ENCODE peak calls at places on chromosomes 3 and 15, in nine cellular contexts. V is A549, K is B cell, M is AG09309, U is body of pancreas, G is WTC11, O is astrocyte, H is neural crest cell, B is PC-9. Y is an unnamed sample.

GRCh38 chr3:195059471-195060216 is 211.3 kb downstream of the XXYLT1 start:
- DNase-seq in V (no peak), K (no peak), M (no peak), U (no peak), G (no peak), O (no peak), H (no peak), B (no peak), Y (no peak)

GRCh38 chr3:56157693-56158092 is 310.6 kb downstream of the ERC2 start:
- DNase-seq in V (no peak), K (no peak), M (peak), U (no peak), G (no peak), O (peak), H (no peak), B (no peak), Y (no peak)

GRCh38 chr3:128187495-128187894 is 34.2 kb downstream of the EEFSEC start:
- DNase-seq in V (no peak), K (no peak), M (no peak), U (no peak), G (no peak), O (no peak), H (no peak), B (no peak), Y (no peak)

GRCh38 chr3:97823081-97823480 is 1.3 kb downstream of the CRYBG3 start:
- DNase-seq in V (no peak), K (no peak), M (no peak), U (no peak), G (no peak), O (no peak), H (no peak), B (no peak), Y (no peak)

GRCh38 chr3:51716805-51717204 is 9.9 kb downstream of the GRM2 start:
- DNase-seq in V (no peak), K (no peak), M (no peak), U (no peak), G (peak), O (no peak), H (no peak), B (no peak), Y (peak)

GRCh38 chr3:161913786-161914389 is 417.3 kb downstream of the OTOL1 start:
- DNase-seq in V (no peak), K (no peak), M (no peak), U (no peak), G (no peak), O (peak), H (no peak), B (no peak), Y (no peak)

GRCh38 chr3:67437090-67437489 is 217.3 kb downstream of the SUCLG2 start:
- DNase-seq in V (no peak), K (no peak), M (no peak), U (no peak), G (no peak), O (peak), H (no peak), B (no peak), Y (no peak)

GRCh38 chr3:178754852-178755510 is 218.7 kb downstream of the KCNMB2 start:
- DNase-seq in V (no peak), K (no peak), M (no peak), U (no peak), G (no peak), O (no peak), H (no peak), B (no peak), Y (no peak)

GRCh38 chr3:98657429-98657828 is 64.0 kb upstream of the CPOX start:
- DNase-seq in V (peak), K (no peak), M (no peak), U (peak), G (peak), O (no peak), H (no peak), B (peak), Y (peak)

DNA sequence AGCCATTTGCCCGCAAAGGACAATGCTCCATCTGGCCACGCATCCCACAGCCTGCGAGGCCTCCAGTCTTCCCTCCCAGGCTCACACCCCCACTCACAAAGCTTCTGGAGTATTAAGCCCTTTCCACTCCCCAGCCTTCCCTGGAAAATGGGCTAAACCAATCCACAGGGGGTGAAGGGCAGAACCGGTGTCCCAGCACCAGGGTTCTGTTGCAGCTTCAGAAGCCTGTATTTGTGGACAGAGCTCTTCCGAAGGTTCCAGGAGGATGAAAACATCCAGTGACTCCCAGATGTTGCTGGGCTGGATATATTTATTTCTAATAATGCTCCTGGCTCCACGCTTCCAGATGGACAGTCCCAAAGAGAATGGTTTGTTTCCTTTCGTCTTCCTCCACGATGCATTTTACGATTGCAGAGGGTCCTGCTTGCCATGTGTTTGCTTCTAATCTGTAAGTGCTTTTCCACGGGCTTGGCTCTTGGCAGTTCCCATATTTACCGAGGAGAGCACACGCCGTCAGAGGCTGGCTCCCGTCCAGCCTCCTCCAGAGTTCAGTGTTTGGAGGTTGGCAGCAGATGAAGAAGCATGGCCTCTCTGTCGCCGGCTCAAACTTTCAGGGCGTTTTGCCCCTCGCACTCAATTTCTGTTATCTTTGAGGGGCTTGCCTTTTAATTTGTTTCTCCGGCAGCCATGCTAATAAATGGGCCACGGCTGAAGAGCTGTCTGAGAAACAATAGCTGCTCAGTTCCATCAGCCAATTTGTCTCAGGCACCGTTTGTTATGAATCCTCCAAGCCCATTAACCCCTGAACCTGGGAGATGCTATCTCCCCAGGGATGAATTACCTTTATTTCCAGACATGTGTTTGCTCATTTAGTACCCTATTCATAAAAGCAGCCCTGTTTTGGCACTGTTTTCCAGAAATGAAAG is 367.9 kb upstream of the PROK2 start:
- DNase-seq in V (peak), K (no peak), M (no peak), U (peak), G (no peak), O (peak), H (no peak), B (no peak), Y (no peak)
- TF ChIP-seq CTCF in V (no peak), K (no peak), M (no peak), U (no peak), G (no peak), O (no peak), H (no peak), B (no peak), Y (no peak)

GRCh38 chr3:53032609-53033008 is 13.3 kb downstream of the SFMBT1 start:
- DNase-seq in V (no peak), K (no peak), M (no peak), U (no peak), G (no peak), O (no peak), H (no peak), B (no peak), Y (no peak)

GRCh38 chr3:53038679-53039375 is 7.0 kb downstream of the SFMBT1 start:
- DNase-seq in V (no peak), K (no peak), M (no peak), U (no peak), G (no peak), O (no peak), H (no peak), B (no peak), Y (no peak)

GRCh38 chr3:53039376-53039752 is 6.5 kb downstream of the SFMBT1 start:
- DNase-seq in V (no peak), K (no peak), M (no peak), U (no peak), G (no peak), O (no peak), H (no peak), B (no peak), Y (no peak)

GRCh38 chr3:53040361-53040820 is 5.5 kb downstream of the SFMBT1 start:
- DNase-seq in V (no peak), K (no peak), M (no peak), U (no peak), G (no peak), O (peak), H (no peak), B (no peak), Y (no peak)

DNA sequence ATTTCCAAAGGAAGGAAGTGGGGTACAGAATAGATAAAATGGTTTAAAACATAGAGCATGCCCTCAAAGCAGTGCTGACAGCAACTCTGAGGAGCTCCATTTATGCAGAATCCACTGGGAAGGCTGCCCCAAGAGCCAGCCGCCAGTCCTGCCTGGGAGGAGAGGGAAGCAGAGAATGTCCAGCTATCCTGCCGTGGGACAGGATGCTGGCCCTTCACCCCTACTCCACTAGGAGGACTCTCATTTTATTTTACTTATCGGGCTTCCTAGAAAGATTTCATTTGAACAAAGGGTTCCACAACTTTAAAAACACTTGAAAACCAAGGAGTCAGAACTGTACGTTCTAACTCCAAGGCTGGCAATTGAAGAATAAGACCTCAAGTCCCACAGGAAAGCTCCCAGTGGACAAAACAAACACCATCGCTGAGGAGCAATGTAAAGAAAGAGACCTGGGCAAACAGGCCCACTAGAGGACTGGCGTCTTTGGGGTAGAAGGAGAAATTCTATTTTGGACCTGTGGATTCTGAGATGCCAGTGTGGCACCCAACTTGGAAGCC is 9.7 kb downstream of the SFMBT1 start:
- DNase-seq in V (no peak), K (no peak), M (no peak), U (no peak), G (peak), O (no peak), H (no peak), B (no peak), Y (no peak)
- TF ChIP-seq CTCF in V (no peak), K (no peak), M (no peak), U (no peak), G (peak), O (no peak), H (no peak), B (no peak), Y (no peak)

GRCh38 chr15:94042163-94042954 is 189.0 kb upstream of the MCTP2 start:
- DNase-seq in V (no peak), K (no peak), M (no peak), U (no peak), G (no peak), O (peak), H (no peak), B (no peak), Y (no peak)

GRCh38 chr15:94040523-94041248 is 190.7 kb upstream of the MCTP2 start:
- DNase-seq in V (no peak), K (no peak), M (no peak), U (no peak), G (no peak), O (peak), H (no peak), B (no peak), Y (no peak)

GRCh38 chr15:94036156-94036555 is 195.2 kb upstream of the MCTP2 start:
- DNase-seq in V (no peak), K (no peak), M (no peak), U (no peak), G (no peak), O (no peak), H (no peak), B (no peak), Y (no peak)

GRCh38 chr15:94047566-94047965 is 183.8 kb upstream of the MCTP2 start:
- DNase-seq in V (no peak), K (no peak), M (no peak), U (no peak), G (no peak), O (no peak), H (no peak), B (no peak), Y (no peak)

DNA sequence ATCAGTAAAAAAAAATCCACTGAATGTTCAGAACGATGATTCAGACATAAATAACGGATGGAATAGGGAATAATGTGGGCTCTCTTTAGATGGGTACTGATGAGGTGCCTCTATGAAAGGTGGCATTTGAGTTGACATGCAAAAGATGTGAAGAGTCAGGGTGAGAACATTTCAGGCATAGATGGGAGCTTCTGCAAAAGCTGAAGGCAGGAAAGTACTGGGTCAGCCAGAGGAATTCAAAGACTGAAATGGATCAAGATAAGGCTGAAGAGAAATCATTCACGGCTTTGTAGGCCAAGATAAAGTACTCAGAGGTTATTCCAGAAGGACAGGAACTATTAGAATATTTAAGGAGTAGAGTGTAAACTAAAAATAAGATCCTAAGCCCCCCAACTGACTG is 189.6 kb upstream of the MCTP2 start:
- DNase-seq in V (no peak), K (no peak), M (no peak), U (no peak), G (no peak), O (peak), H (no peak), B (no peak), Y (no peak)
- TF ChIP-seq CTCF in V (no peak), K (no peak), M (no peak), U (no peak), G (no peak), O (no peak), H (no peak), B (no peak), Y (no peak)

DNA sequence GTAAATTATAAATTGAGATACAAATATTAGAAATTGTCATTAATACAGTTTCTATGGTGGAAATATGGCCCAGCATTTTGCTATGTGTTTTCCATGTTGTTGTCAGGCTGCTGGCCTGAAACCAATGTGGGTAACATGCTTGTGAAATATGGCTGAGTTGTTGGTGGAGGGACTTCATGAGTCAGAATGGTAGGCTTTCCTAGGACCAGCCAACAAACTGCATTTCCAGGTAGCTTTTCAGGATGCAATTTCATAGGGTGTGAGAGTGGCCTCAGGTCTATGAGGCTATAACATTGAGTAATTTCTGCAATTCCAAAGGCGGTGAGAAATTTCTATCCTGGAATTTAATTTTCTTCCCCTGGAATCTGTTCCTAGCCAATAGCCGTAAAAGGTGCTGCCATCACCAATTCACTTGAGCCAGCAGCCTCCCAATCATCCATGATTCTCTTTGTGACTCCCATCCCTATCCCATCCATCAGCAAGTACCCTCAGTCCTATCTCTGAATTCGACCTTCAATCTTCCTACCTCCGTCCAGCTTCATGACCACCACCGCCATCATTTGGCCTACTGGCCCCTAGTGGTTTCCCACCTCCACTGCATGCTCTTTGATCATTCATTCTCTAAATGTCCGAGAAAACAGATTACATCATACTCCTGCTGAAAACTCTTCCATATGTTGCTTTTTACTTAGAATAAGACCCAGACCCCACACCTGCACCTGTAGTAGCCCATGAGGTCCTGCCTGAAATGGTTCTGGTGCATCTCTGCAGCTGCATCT is 276.6 kb upstream of the CFAP20DC start:
- DNase-seq in V (no peak), K (no peak), M (no peak), U (no peak), G (peak), O (peak), H (no peak), B (no peak), Y (no peak)
- TF ChIP-seq CTCF in V (no peak), K (peak), M (no peak), U (no peak), G (peak), O (peak), H (peak), B (no peak), Y (no peak)

GRCh38 chr3:48765376-48765775 is 48.4 kb upstream of the IP6K2 start:
- DNase-seq in V (peak), K (no peak), M (no peak), U (peak), G (no peak), O (no peak), H (no peak), B (no peak), Y (no peak)
- TF ChIP-seq CTCF in V (peak), K (no peak), M (peak), U (peak), G (no peak), O (no peak), H (peak), B (peak), Y (no peak)

DNA sequence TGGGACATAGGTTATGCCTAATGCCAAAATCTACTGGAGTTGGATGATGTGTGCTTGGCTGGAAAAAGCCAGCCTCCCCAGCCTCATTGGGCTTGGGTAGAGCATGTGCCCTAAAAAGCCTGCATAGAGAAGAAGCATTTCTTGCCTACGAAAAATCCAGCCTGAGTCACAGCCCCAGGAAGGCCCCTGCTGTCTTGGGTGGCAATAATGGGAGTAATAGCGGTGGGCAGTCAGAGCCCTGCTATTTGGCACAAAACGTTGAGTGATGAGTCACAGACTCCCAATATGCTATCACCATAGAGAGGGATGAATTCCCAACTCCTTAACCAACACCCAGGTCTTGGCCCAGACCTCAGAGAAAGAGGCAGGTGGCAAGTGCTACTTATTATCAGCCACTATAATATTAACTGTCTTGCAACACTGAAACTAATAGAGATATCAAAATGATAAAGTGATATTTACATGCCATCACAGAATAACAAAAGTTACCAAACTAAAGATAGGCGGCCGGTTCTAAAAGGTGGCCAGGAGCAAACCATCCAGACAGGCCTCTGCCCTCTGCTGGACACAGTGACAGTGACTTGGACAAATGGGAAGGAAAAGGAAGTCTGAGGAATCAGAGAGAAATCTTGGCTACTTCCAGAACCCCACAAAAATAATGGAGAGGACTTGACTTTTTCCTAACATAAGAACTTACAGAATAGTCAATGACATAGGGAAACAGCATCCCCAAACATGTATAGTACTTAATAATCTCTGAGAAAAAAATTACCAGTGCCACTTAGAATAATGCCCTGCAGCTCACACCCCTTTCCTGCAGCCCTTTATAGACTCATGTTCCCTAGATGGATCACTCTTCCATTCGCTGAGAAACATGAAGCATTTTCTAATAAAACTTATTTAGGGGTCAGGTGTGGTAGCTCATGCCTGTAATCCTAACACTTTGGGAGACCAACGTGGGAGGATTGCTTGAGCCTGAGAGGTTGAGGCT is 51.9 kb upstream of the MUC13 start:
- DNase-seq in V (peak), K (no peak), M (peak), U (peak), G (peak), O (peak), H (peak), B (peak), Y (no peak)
- TF ChIP-seq CTCF in V (peak), K (no peak), M (peak), U (peak), G (no peak), O (peak), H (peak), B (peak), Y (no peak)

DNA sequence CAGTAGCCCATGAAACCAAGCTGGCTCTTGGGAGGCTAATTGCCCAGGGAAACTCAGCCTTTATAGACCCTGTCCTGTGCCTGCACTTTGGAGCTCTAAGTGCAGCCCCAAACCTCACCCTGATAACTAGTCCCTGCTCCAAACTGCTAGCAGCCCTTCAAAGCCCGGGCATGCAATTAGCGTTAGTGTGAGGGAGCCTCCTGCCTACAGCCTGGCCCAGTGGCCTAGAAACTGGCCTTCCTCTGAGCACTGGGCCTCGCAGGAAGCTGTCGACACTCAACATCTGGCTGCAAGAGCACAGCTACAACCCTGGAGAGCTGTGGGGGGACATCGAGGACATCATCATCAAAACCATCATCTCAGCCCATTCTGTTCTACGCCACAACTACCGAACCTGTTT is 7.7 kb upstream of the NGRN start:
- DNase-seq in V (no peak), K (no peak), M (no peak), U (no peak), G (no peak), O (no peak), H (no peak), B (no peak), Y (no peak)
- TF ChIP-seq CTCF in V (no peak), K (no peak), M (no peak), U (no peak), G (no peak), O (no peak), H (no peak), B (no peak), Y (no peak)

GRCh38 chr15:77983708-77984445 is 93.6 kb downstream of the TBC1D2B start:
- DNase-seq in V (no peak), K (no peak), M (no peak), U (no peak), G (no peak), O (no peak), H (no peak), B (no peak), Y (no peak)
- TF ChIP-seq CTCF in V (no peak), K (no peak), M (no peak), U (no peak), G (no peak), O (no peak), H (no peak), B (no peak), Y (no peak)

GRCh38 chr15:89406756-89407650 is 72.4 kb upstream of the POLG start:
- DNase-seq in V (no peak), K (no peak), M (no peak), U (no peak), G (peak), O (no peak), H (no peak), B (no peak), Y (no peak)
- TF ChIP-seq CTCF in V (no peak), K (no peak), M (peak), U (no peak), G (no peak), O (no peak), H (peak), B (no peak), Y (no peak)

GRCh38 chr15:49212897-49213296 is 42.9 kb downstream of the GALK2 start:
- DNase-seq in V (no peak), K (no peak), M (no peak), U (no peak), G (no peak), O (no peak), H (no peak), B (no peak), Y (no peak)

GRCh38 chr15:49215768-49216739 is 46.0 kb downstream of the GALK2 start:
- DNase-seq in V (no peak), K (peak), M (no peak), U (peak), G (peak), O (no peak), H (no peak), B (peak), Y (peak)
- TF ChIP-seq CTCF in V (no peak), K (no peak), M (no peak), U (peak), G (no peak), O (no peak), H (peak), B (no peak), Y (peak)

Y was measured in GM13976.